ENCODE peak calls at places on chromosomes 7 and 10, in nine cellular contexts. C is suprapubic skin, V is transverse colon, A is sigmoid colon, J is HL-60, K is upper lobe of left lung, W is prostate gland, X is stomach, D is spleen. R is an unnamed sample.
A peak's percentile ranks its signal among the peaks of the same experiment; 100 is the strongest.

GRCh38 chr10:96967847-96968246 is 135.7 kb downstream of the LCOR start:
- DNase-seq in A (no peak), V (no peak), D (no peak), X (no peak), K (no peak), J (no peak), W (no peak), C (no peak), R (no peak)

GRCh38 chr10:80506836-80507483 is 30.7 kb upstream of the SH2D4B start:
- DNase-seq in C (no peak), X (no peak), W (no peak), J (no peak), V (no peak), K (no peak), D (peak; percentile 71), A (peak; percentile 55), R (no peak)

GRCh38 chr10:11112718-11113117 is 95.0 kb downstream of the CELF2 start:
- DNase-seq in J (no peak), V (no peak), D (no peak), X (no peak), C (no peak), K (no peak), A (no peak), W (no peak), R (no peak)

GRCh38 chr7:134473861-134474291 is 15.0 kb upstream of the AKR1B1 start:
- DNase-seq in V (no peak), A (no peak), C (no peak), X (no peak), D (no peak), K (no peak), W (no peak), J (no peak), R (no peak)

GRCh38 chr7:94243312-94243711 is 151.4 kb upstream of the COL1A2 start:
- DNase-seq in V (no peak), A (no peak), J (no peak), D (no peak), C (no peak), W (no peak), X (no peak), K (no peak), R (no peak)

GRCh38 chr7:22675917-22676343 is 51.1 kb upstream of the IL6 start:
- DNase-seq in D (no peak), X (no peak), J (no peak), C (no peak), W (no peak), A (no peak), V (peak; percentile 20), K (no peak), R (no peak)

GRCh38 chr10:11317936-11318670 is 293.3 kb downstream of the USP6NL start:
- DNase-seq in W (no peak), A (no peak), C (no peak), X (no peak), K (no peak), D (no peak), V (no peak), J (no peak), R (no peak)

GRCh38 chr10:58157076-58157766 is 110.5 kb downstream of the IPMK start:
- DNase-seq in W (no peak), C (no peak), J (peak; percentile 39), K (no peak), V (no peak), D (no peak), X (peak; percentile 46), A (no peak), R (no peak)

GRCh38 chr7:151051108-151051507 is 2.8 kb downstream of the ASIC3 start:
- DNase-seq in W (no peak), C (no peak), D (no peak), J (peak; percentile 70), V (peak; percentile 43), K (peak; percentile 94), A (no peak), X (peak; percentile 59), R (no peak)

GRCh38 chr7:134622303-134622995 is 24.2 kb upstream of the BPGM start:
- DNase-seq in A (no peak), J (no peak), X (no peak), V (no peak), K (no peak), C (no peak), W (no peak), D (no peak), R (no peak)

GRCh38 chr7:19526639-19527038 is 182.2 kb downstream of the POLR1F start:
- DNase-seq in C (no peak), V (no peak), A (no peak), D (no peak), J (no peak), W (no peak), K (no peak), X (no peak), R (no peak)

GRCh38 chr7:149436358-149436757 is 24.5 kb downstream of the ZNF777 start:
- DNase-seq in A (no peak), X (no peak), V (no peak), W (no peak), D (no peak), C (no peak), K (peak; percentile 57), J (no peak), R (no peak)

GRCh38 chr10:43041422-43042342 is 35.2 kb upstream of the RET start:
- DNase-seq in J (no peak), W (no peak), V (no peak), X (peak; percentile 17), D (peak; percentile 63), A (peak; percentile 45), K (no peak), C (peak; percentile 44), R (no peak)

GRCh38 chr7:86932038-86932512 is 127.4 kb downstream of the ELAPOR2 start:
- DNase-seq in W (no peak), V (no peak), D (no peak), K (no peak), A (no peak), J (no peak), X (no peak), C (no peak), R (peak; percentile 18)

GRCh38 chr10:35331894-35332640 is 4.2 kb upstream of the CCNY start:
- DNase-seq in C (no peak), A (peak; percentile 73), V (no peak), J (no peak), W (no peak), D (no peak), K (no peak), X (no peak), R (no peak)

GRCh38 chr7:52691257-52691656 is 344.2 kb upstream of the POM121L12 start:
- DNase-seq in C (no peak), J (no peak), A (no peak), X (no peak), W (no peak), D (no peak), V (no peak), K (no peak), R (no peak)

GRCh38 chr7:116512524-116513188 is 12.2 kb upstream of the CAV1 start:
- DNase-seq in A (no peak), K (no peak), X (no peak), J (no peak), D (no peak), W (no peak), C (no peak), V (no peak), R (no peak)
- TF ChIP-seq POLR2AphosphoS5 in A (no peak), K (no peak), X (no peak), J (no peak), D (no peak), W (no peak), C (no peak), V (no peak), R (no peak)

GRCh38 chr7:106779877-106780276 is 85.2 kb upstream of the PIK3CG start:
- DNase-seq in D (no peak), C (no peak), A (no peak), V (peak; percentile 69), K (no peak), X (peak; percentile 53), W (no peak), J (no peak), R (no peak)
- TF ChIP-seq POLR2AphosphoS5 in D (no peak), C (no peak), A (no peak), V (no peak), K (no peak), X (no peak), W (no peak), J (no peak), R (no peak)

DNA sequence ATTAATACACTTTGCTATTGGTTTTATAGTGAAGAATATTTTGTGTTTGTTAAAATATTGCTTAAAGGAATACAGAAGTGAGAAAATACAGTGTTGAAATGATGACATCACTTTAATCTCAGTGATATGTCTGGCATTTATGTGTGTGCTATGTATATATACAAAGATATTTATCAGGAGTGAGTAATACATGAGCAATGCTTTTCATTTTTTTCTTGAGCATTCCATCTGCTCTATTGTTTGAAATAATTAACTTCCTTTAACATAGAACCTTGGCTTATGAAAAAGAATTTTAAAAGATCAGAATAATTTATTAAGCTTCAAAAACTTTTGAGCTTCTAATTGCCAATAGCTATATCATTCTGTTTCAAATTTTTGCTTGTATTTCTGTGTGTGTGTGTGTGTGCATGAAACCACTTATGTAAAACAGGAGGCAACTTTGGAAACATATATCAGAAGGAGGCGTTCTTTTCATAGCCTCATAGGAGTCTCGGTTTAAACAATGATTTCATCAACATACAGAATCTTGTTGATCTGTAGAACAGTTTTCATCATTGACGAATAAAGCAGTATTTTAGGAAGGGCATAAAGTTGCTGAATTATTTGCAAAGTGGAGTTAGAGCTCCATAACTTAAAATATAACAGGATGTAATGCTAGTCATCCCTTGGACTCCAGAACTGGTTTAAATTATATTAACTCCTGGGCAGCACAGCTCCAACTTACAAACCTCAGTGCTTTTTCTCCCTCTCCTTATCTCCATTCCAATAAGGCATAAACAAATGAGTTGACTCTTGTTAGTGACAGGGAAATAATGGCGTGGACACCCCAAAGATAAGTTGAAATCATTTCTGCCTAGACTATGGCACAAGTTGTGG is 228.4 kb upstream of the DGKB start:
- DNase-seq in D (no peak), A (no peak), V (no peak), C (no peak), J (no peak), K (no peak), X (no peak), W (no peak), R (peak; percentile 2)
- TF ChIP-seq POLR2AphosphoS5 in D (no peak), A (no peak), V (no peak), C (no peak), J (no peak), K (no peak), X (no peak), W (no peak), R (no peak)

DNA sequence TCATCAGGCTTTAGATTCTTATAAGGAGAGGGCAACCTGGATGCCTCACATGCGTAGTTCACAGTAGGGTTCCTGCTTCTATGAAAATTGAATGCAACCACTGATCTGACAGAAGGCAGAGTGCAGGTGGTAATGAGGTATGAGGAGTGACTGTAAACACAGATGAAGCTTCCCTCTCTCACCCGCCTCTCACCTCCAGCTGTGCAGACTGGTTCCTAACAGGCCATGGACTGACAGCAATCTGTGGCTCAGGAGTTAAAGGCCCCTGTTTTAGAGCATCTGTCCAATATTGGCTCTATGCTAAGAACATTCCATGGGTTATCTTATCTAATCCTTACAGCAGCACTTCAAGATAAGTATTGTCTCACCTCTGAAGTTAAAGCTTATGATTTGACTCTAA is 213.5 kb upstream of the NRP1 start:
- DNase-seq in D (no peak), W (no peak), X (no peak), V (no peak), K (no peak), C (no peak), J (no peak), A (no peak), R (no peak)
- TF ChIP-seq POLR2AphosphoS5 in D (no peak), W (no peak), X (no peak), V (no peak), K (no peak), C (no peak), J (no peak), A (no peak), R (no peak)